ENCODE peak calls at places on chromosomes 4 and X, in eight cellular contexts. Q, K, U, E, R, C, G and J are unnamed samples.

GRCh38 chr4:146059153-146059552 is 116.4 kb upstream of the LSM6 start:
- DNase-seq in Q (no peak), C (no peak), E (no peak), U (no peak), K (no peak), G (no peak), R (no peak), J (no peak)

GRCh38 chr4:138035781-138036258 is 206.3 kb downstream of the SLC7A11 start:
- DNase-seq in G (peak; percentile 84), K (peak; percentile 67), Q (no peak), U (peak; percentile 71), E (peak; percentile 76), R (no peak), C (no peak), J (peak; percentile 3)

GRCh38 chrX:68989865-68990606 is 161.2 kb downstream of the EFNB1 start:
- DNase-seq in G (peak; percentile 90), Q (no peak), U (peak; percentile 79), K (peak; percentile 48), E (peak; percentile 61), R (peak; percentile 63), C (no peak), J (no peak)

GRCh38 chr4:53905935-53906377 is 158.4 kb downstream of the CHIC2 start:
- DNase-seq in E (peak; percentile 78), Q (no peak), K (peak; percentile 64), R (no peak), C (no peak), G (peak; percentile 84), U (peak; percentile 76), J (peak; percentile 30)

GRCh38 chr4:76526585-76526990 is 91.6 kb downstream of the SHROOM3 start:
- DNase-seq in C (no peak), E (no peak), G (no peak), K (peak; percentile 62), U (peak; percentile 13), R (no peak), Q (no peak), J (peak; percentile 94)

GRCh38 chr4:42750091-42750490 is 93.2 kb upstream of the ATP8A1 start:
- DNase-seq in K (peak; percentile 16), U (no peak), R (no peak), Q (no peak), C (no peak), G (no peak), E (peak; percentile 0), J (peak; percentile 19)

GRCh38 chr4:7844247-7844991 is 95.2 kb downstream of the AFAP1 start:
- DNase-seq in K (peak; percentile 77), G (peak; percentile 87), E (peak; percentile 93), R (peak; percentile 79), C (peak; percentile 33), U (peak; percentile 81), Q (peak; percentile 63), J (peak; percentile 4)

GRCh38 chr4:186554485-186554884 is 882 bp downstream of the MTNR1A start:
- DNase-seq in U (peak; percentile 72), E (peak; percentile 17), Q (no peak), C (no peak), R (no peak), G (peak; percentile 20), K (peak; percentile 26), J (peak; percentile 74)

GRCh38 chr4:2891294-2891693 is 47.6 kb downstream of the ADD1 start:
- DNase-seq in C (no peak), G (peak; percentile 73), K (peak; percentile 40), Q (no peak), R (no peak), U (no peak), E (peak; percentile 71), J (no peak)

GRCh38 chrX:47112316-47112954 is 32.1 kb downstream of the NDUFB11 start:
- DNase-seq in Q (peak; percentile 51), C (no peak), R (no peak), U (no peak), G (peak; percentile 8), E (peak; percentile 12), K (no peak), J (no peak)

GRCh38 chrX:15336023-15336413 is 695 bp upstream of the PIGA start:
- DNase-seq in K (peak; percentile 54), Q (no peak), U (peak; percentile 35), C (no peak), R (no peak), G (peak; percentile 52), E (peak; percentile 71), J (peak; percentile 42)

GRCh38 chr4:4329496-4329895 is 39.4 kb downstream of the ZBTB49 start:
- DNase-seq in K (no peak), R (no peak), Q (no peak), U (no peak), E (no peak), G (no peak), C (no peak), J (no peak)

GRCh38 chrX:47091149-47091775 is 13.0 kb downstream of the RGN start:
- DNase-seq in Q (no peak), R (no peak), K (no peak), G (peak; percentile 70), C (no peak), E (peak; percentile 16), U (peak; percentile 39), J (no peak)

GRCh38 chr4:35463251-35463952 is 780.9 kb downstream of the ARAP2 start:
- DNase-seq in U (peak; percentile 39), K (no peak), E (no peak), R (peak; percentile 27), G (no peak), C (no peak), Q (no peak), J (no peak)

GRCh38 chr4:154503598-154503997 is 12.0 kb upstream of the DCHS2 start:
- DNase-seq in G (peak; percentile 17), U (peak; percentile 51), K (peak; percentile 16), C (no peak), R (no peak), E (peak; percentile 41), Q (no peak), J (peak; percentile 7)

GRCh38 chrX:750263-750662 is 119.7 kb downstream of the SHOX start:
- DNase-seq in C (no peak), R (no peak), Q (no peak), E (no peak), U (no peak), G (no peak), K (no peak), J (no peak)

GRCh38 chrX:7170903-7171302 is 22.9 kb upstream of the PUDP start:
- DNase-seq in Q (no peak), K (peak; percentile 8), R (no peak), G (peak; percentile 5), U (no peak), E (peak; percentile 37), C (no peak), J (no peak)

GRCh38 chrX:1717326-1717725 is 102.5 kb downstream of the ASMT start:
- DNase-seq in Q (no peak), C (no peak), E (no peak), G (no peak), K (no peak), R (no peak), U (no peak), J (no peak)

GRCh38 chrX:155070038-155070437 is 898 bp downstream of the CMC4 start:
- DNase-seq in G (no peak), C (no peak), Q (no peak), K (no peak), E (peak; percentile 2), U (peak; percentile 4), R (no peak), J (no peak)

GRCh38 chr4:88533088-88533790 is 9.7 kb upstream of the PYURF start:
- DNase-seq in E (peak; percentile 96), C (no peak), G (peak; percentile 50), U (no peak), K (no peak), R (no peak), Q (no peak), J (no peak)

GRCh38 chr4:184262901-184263300 is 45.2 kb upstream of the ENPP6 start:
- DNase-seq in G (no peak), E (peak; percentile 59), U (no peak), C (no peak), R (no peak), K (no peak), Q (no peak), J (no peak)

GRCh38 chr4:144646523-144647094 is 653 bp downstream of the HHIP start:
- DNase-seq in U (peak; percentile 58), E (no peak), Q (no peak), C (no peak), G (no peak), K (peak; percentile 47), R (no peak), J (no peak)

GRCh38 chr4:150875367-150875766 is 139.7 kb downstream of the LRBA start:
- DNase-seq in E (no peak), C (no peak), R (no peak), K (no peak), U (no peak), G (no peak), Q (no peak), J (no peak)
- TF ChIP-seq CTCF in E (no peak), C (no peak), R (no peak), K (no peak), U (no peak), G (peak; percentile 9), Q (no peak), J (no peak)

GRCh38 chr4:89641367-89641687 is 195.6 kb downstream of the SNCA start:
- DNase-seq in U (no peak), R (no peak), E (no peak), Q (no peak), K (no peak), C (no peak), G (no peak), J (no peak)
- H3K4me3 ChIP-seq in U (no peak overlapping the region), R (peak overlapping the region; percentile 11), E (no peak overlapping the region), Q (no peak overlapping the region), K (no peak overlapping the region), C (no peak overlapping the region), G (no peak overlapping the region), J (no peak overlapping the region)

DNA sequence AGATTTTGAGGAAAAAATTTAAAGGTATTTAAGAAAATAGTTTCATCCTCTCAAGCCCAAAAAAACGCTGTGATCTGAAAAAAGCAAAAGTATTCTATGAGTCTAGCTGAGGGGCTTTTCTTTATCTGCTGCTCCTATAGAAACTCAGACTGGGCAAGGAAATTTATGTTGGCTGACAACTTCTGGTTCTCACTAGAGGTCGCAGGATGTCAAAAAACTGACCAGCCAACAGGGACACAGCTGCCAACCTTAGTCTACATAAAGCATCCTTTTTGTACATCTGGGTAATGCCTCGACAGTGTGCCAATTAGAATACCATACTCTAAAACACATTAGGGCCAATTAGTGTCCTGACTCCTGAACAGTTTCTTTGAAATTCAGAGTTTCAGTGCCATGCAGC is 8.8 kb upstream of the TLL1 start:
- DNase-seq in E (no peak), K (no peak), Q (no peak), C (no peak), R (no peak), U (peak; percentile 16), G (no peak), J (no peak)
- TF ChIP-seq CTCF in E (no peak), K (no peak), Q (no peak), C (no peak), R (no peak), U (peak; percentile 22), G (no peak), J (peak; percentile 28)

DNA sequence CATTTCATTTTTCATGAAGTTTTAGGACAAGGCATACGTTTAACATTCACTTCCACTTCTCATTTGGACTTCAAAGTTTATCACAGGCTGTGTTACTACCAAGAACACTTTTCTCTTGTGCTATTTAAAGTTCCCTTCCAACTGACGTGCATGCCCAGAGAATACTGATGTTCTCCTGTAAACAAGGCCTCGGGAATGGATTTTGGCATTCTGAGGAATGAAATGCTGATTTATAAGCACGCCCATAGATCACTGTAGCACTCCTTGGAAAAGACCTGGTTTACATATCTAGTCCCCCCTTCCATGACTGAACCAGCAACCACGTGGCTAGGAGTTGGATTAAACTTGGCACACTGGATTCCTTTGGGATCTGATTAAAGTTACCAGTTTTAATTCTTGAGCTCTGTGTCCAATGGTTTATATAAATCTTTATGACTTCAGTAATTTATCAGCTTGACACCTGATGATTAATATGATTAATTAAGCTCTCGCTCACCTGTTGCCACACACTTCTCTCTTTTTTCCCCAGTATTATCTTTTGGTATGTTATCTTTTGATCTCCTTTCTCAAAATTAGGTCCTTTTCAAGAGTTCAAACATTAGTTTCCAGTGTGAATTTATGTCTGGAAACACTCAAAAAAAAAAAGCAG is 122.4 kb upstream of the HAND2 start:
- DNase-seq in U (no peak), C (no peak), E (no peak), R (no peak), Q (no peak), G (peak; percentile 6), K (no peak), J (no peak)
- H3K4me3 ChIP-seq in U (no peak overlapping the region), C (peak overlapping the region; percentile 11), E (no peak overlapping the region), R (no peak overlapping the region), Q (no peak overlapping the region), G (no peak overlapping the region), K (no peak overlapping the region), J (no peak overlapping the region)